ENCODE peak calls at places on chromosomes 16 and 17, in five cellular contexts. F is stomach; D is esophagus muscularis mucosa; P is spleen; W is effector memory CD4-positive, alpha-beta T cell. M is an unnamed sample.

GRCh38 chr17:17433260-17433659 is 43.5 kb upstream of the MED9 start:
- DNase-seq in D (no peak), P (no peak), F (no peak), W (no peak), M (no peak)

GRCh38 chr17:6695051-6695450 is 18.1 kb downstream of the SLC13A5 start:
- DNase-seq in F (no peak), P (no peak), W (no peak), D (no peak), M (no peak)

GRCh38 chr17:48429156-48429555 is 858 bp downstream of the SKAP1 start:
- DNase-seq in W (peak; percentile 31), F (no peak), P (no peak), D (no peak), M (no peak)

GRCh38 chr16:56191807-56192643 is 736 bp downstream of the GNAO1 start:
- DNase-seq in D (no peak), F (no peak), W (no peak), P (peak; percentile 74), M (no peak)

GRCh38 chr17:82891911-82892310 is 52.1 kb upstream of the ZNF750 start:
- DNase-seq in P (no peak), F (no peak), W (no peak), D (no peak), M (no peak)

GRCh38 chr17:68204736-68205135 is 43.1 kb upstream of the AMZ2 start:
- DNase-seq in F (no peak), P (peak; percentile 83), D (peak; percentile 89), W (no peak), M (no peak)

GRCh38 chr17:48522990-48523389 is 7.8 kb downstream of the HOXB1 start:
- DNase-seq in P (no peak), F (no peak), W (no peak), D (no peak), M (no peak)

GRCh38 chr17:33292981-33293867 is at the start of gene ASIC2:
- DNase-seq in W (no peak), P (peak; percentile 68), F (no peak), D (no peak), M (peak; percentile 73)

GRCh38 chr16:8571061-8571596 is 19.2 kb downstream of the TMEM114 start:
- DNase-seq in D (no peak), W (no peak), P (no peak), F (no peak), M (no peak)

GRCh38 chr16:19001788-19002187 is 18.1 kb downstream of the TMC7 start:
- DNase-seq in D (no peak), F (no peak), P (no peak), W (no peak), M (no peak)

GRCh38 chr17:81681672-81682071 is 1.9 kb downstream of the ARL16 start:
- DNase-seq in F (no peak), P (no peak), W (no peak), D (no peak), M (peak; percentile 49)

GRCh38 chr17:48985436-48986245 is 11.5 kb upstream of the IGF2BP1 start:
- DNase-seq in P (no peak), F (no peak), D (peak; percentile 75), W (no peak), M (no peak)

GRCh38 chr17:18321309-18321708 is 6.2 kb downstream of the SMCR8 start:
- DNase-seq in P (peak; percentile 42), D (no peak), F (no peak), W (no peak), M (no peak)

GRCh38 chr17:56269998-56270397 is 116.7 kb downstream of the ANKFN1 start:
- DNase-seq in F (no peak), W (no peak), P (no peak), D (no peak), M (no peak)

GRCh38 chr17:41785876-41786226 is 660 bp downstream of the JUP start:
- DNase-seq in D (no peak), P (peak; percentile 82), W (no peak), F (peak; percentile 84), M (no peak)

GRCh38 chr17:35630530-35631148 is 43.5 kb downstream of the AP2B1 start:
- DNase-seq in D (no peak), F (no peak), W (no peak), P (no peak), M (no peak)

GRCh38 chr16:85522842-85523601 is 90.1 kb upstream of the GSE1 start:
- DNase-seq in P (no peak), F (peak; percentile 75), W (no peak), D (no peak), M (no peak)

GRCh38 chr16:11136600-11136999 is 119.4 kb downstream of the SOCS1 start:
- DNase-seq in P (no peak), W (no peak), F (no peak), D (no peak), M (no peak)

GRCh38 chr17:36085710-36086268 is 4.2 kb downstream of the CCL3 start:
- DNase-seq in F (no peak), P (no peak), W (no peak), D (no peak), M (no peak)

GRCh38 chr16:81415757-81416156 is 28.9 kb upstream of the CMIP start:
- DNase-seq in W (no peak), P (no peak), D (no peak), F (no peak), M (no peak)

GRCh38 chr17:37256627-37257026 is 119.2 kb upstream of the C17orf78 start:
- DNase-seq in W (no peak), P (no peak), D (no peak), F (no peak), M (no peak)

GRCh38 chr16:22635345-22635744 is 124.7 kb downstream of the NPIPB5 start:
- DNase-seq in W (no peak), P (no peak), F (no peak), D (no peak), M (no peak)

GRCh38 chr16:86319871-86320270 is 190.5 kb upstream of the FOXF1 start:
- DNase-seq in P (no peak), W (no peak), F (no peak), D (no peak), M (no peak)

GRCh38 chr16:48965391-48965790 is 316.2 kb downstream of the CBLN1 start:
- DNase-seq in D (no peak), P (no peak), W (no peak), F (no peak), M (no peak)

GRCh38 chr16:73418051-73418450 is 370.1 kb upstream of the ZFHX3 start:
- DNase-seq in W (no peak), P (no peak), D (no peak), F (no peak), M (no peak)

GRCh38 chr17:37187262-37187661 is 188.5 kb upstream of the C17orf78 start:
- DNase-seq in W (no peak), F (no peak), D (no peak), P (no peak), M (no peak)

GRCh38 chr16:3564889-3565141 is 12.4 kb downstream of the NLRC3 start:
- DNase-seq in F (no peak), P (no peak), D (no peak), W (no peak), M (no peak)

GRCh38 chr17:6000426-6000825 is 69.8 kb upstream of the WSCD1 start:
- DNase-seq in F (no peak), D (no peak), W (no peak), P (no peak), M (no peak)

DNA sequence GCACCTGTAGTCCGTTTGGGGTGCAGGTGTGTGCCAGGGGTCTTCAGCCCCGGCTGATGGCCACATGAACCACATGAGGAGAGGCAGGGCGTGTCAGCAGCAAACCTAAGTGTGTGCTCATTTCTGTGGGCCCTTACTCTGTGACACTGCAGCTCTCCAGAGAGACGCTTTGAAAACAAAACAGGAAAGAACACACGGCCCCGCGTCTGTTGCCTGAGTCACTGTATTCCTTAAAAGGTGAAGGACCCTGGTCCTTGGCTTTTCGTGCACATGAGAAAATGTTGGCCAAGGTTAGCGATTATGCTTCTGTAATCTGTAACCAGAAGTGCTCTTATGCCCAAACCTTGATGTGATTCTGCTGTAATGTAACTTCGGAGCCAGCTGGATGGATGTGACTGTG is 22.6 kb downstream of the ENDOV start:
- DNase-seq in F (no peak), P (no peak), D (no peak), W (no peak), M (no peak)
- H3K9me3 ChIP-seq in F (no peaks in the 10 kb centered on the region), P (no peaks in the 10 kb centered on the region), D (no peaks in the 10 kb centered on the region), W (no peaks in the 10 kb centered on the region), M (no peaks in the 10 kb centered on the region)

DNA sequence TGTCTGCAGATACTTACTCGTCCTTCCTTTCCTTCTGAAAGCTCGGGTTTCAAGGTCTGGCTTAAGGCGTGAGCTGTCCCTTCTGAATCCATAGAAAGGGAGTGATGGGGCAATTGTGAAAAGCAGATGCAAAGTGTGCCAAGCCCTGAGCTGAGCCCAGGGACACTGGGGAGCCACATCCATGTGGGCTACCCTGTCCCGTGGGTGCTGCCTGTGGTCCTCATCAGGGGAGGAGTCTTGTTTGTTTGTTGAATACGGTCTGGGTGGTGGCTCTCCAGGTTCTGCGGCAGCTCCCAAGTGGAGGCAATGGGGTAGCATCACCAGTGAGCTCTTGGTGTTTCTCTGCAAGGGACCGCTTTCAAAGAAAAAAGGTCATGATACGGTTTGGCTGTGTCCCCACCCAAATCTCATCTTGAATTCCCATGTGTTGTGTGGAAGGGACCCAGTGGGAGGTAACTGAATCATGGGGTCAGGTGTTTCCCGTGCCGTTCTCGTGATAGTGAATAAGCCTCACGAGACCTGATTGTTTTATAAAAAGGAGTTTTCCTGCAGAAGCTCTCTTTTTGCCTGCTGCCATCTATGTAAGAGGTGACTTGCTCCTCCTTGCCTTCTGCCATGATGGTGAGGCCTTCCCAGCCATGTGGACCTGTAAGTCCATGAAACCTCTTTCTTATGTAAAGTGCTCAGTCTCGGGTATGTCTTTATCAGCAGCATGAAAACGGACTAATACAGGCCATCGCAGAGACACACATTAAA is 1.0 kb upstream of the ALG1 start:
- DNase-seq in D (no peak), P (peak; percentile 61), F (no peak), W (no peak), M (no peak)
- H3K36me3 ChIP-seq in D (peaks cover 22% of the 10 kb centered on the region), P (peaks cover 26% of the 10 kb centered on the region), F (peaks cover 18% of the 10 kb centered on the region), W (peaks cover 9% of the 10 kb centered on the region), M (no peaks in the 10 kb centered on the region)

GRCh38 chr16:57519796-57520360 is 16.5 kb downstream of the CCDC102A start:
- DNase-seq in F (peak; percentile 84), P (peak; percentile 95), D (no peak), W (peak; percentile 57), M (peak; percentile 87)

GRCh38 chr16:57526498-57526897 is 9.9 kb downstream of the CCDC102A start:
- DNase-seq in D (no peak), F (no peak), P (peak; percentile 67), W (no peak), M (no peak)

GRCh38 chr16:57525761-57526160 is 10.6 kb downstream of the CCDC102A start:
- DNase-seq in W (no peak), P (peak; percentile 74), F (no peak), D (no peak), M (no peak)

GRCh38 chr16:57518922-57519321 is 17.4 kb downstream of the CCDC102A start:
- DNase-seq in D (no peak), F (no peak), W (no peak), P (no peak), M (no peak)

GRCh38 chr16:57522960-57523359 is 13.4 kb downstream of the CCDC102A start:
- DNase-seq in D (no peak), F (no peak), P (no peak), W (no peak), M (no peak)
- H3K27ac ChIP-seq in D (no peak overlapping the region), F (no peak overlapping the region), P (peak overlapping the region; percentile 38), W (no peak overlapping the region), M (no peak overlapping the region)

DNA sequence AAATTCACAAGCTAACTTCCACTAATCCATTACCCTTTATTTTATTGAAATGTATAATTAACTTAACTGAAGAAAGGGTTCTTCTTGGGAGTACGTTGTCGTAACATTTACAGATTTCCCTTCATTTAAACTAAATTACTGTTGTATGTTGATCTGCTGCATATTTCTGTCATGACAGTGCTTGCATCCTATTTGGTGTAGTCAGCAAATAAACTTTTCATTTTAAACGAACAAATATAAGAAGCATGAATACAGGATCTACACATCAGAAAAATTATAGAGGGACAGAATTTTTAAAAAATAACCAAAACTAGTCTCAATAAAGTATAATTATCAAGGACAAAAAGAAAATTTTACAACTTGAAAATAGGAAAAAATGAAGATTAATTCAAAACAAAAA is 66.5 kb upstream of the ZNF267 start:
- DNase-seq in W (no peak), F (no peak), P (no peak), D (no peak), M (no peak)
- H3K9me3 ChIP-seq in W (no peaks in the 10 kb centered on the region), F (peaks cover 38% of the 10 kb centered on the region), P (peaks cover 22% of the 10 kb centered on the region), D (peaks cover 7% of the 10 kb centered on the region), M (no peaks in the 10 kb centered on the region)